ENCODE peak calls at places on chromosomes 16 and 17, in nine cellular contexts. I is AG09309; T is foreskin fibroblast; K is mucosa of descending colon; Y is substantia nigra; L is CD4-positive, alpha-beta T cell; V is CD4-positive, alpha-beta memory T cell; D is putamen; U is fibroblast of mammary gland. N is an unnamed sample.

GRCh38 chr17:8894673-8895578 is 27.5 kb upstream of the PIK3R6 start:
- DNase-seq in Y (no peak), T (peak), D (peak), K (peak), I (peak), L (peak), V (peak), U (peak), N (no peak)

GRCh38 chr16:87461466-87461975 is 31.3 kb downstream of the ZCCHC14 start:
- DNase-seq in K (peak), L (no peak), T (no peak), U (peak), D (no peak), V (peak), Y (no peak), I (no peak), N (no peak)

GRCh38 chr17:2174471-2175293 is 119.8 kb downstream of the HIC1 start:
- DNase-seq in Y (no peak), U (peak), I (peak), T (peak), V (no peak), L (no peak), K (peak), D (no peak), N (no peak)

GRCh38 chr16:11396241-11397048 is 51.2 kb downstream of the RMI2 start:
- DNase-seq in Y (peak), U (peak), K (peak), T (peak), V (peak), D (peak), I (no peak), L (peak), N (peak)

GRCh38 chr16:6104423-6104822 is 1006.8 kb upstream of the EEF2KMT start:
- DNase-seq in D (no peak), I (no peak), K (no peak), T (no peak), U (no peak), L (no peak), Y (no peak), V (no peak), N (no peak)

GRCh38 chr17:69269174-69269998 is 40.8 kb upstream of the ABCA10 start:
- DNase-seq in T (peak), D (no peak), K (no peak), I (peak), V (no peak), L (no peak), U (peak), Y (no peak), N (no peak)

GRCh38 chr17:58112970-58113631 is 29.9 kb downstream of the DYNLL2 start:
- DNase-seq in V (peak), Y (peak), K (peak), T (peak), I (no peak), D (peak), L (peak), U (peak), N (peak)

GRCh38 chr17:34715504-34715903 is 136.1 kb downstream of the TMEM132E start:
- DNase-seq in V (no peak), U (no peak), Y (no peak), I (no peak), T (no peak), L (no peak), D (no peak), K (no peak), N (no peak)

GRCh38 chr16:82368041-82368440 is 198.0 kb upstream of the MPHOSPH6 start:
- DNase-seq in L (no peak), U (peak), D (peak), V (peak), I (peak), T (peak), Y (no peak), K (no peak), N (no peak)

N was measured in naive B cell.